ENCODE peak calls at places on chromosome 5, in six cellular contexts. E is frontal cortex; G is GM23248; Q is stimulated activated CD4-positive, alpha-beta T cell treated with anti-CD3 and anti-CD28 coated beads, Interleukin-12 subunit alpha, Interleukin-12 subunit beta, amount 100 ng/mL, for 4 hours; W is HTR-8/SVneo; A is right lobe of liver. Z is an unnamed sample.

GRCh38 chr5:168254013-168254693 is 37.3 kb upstream of the WWC1 start:
- DNase-seq in E (no peak), G (no peak), Q (no peak), W (no peak), A (no peak), Z (no peak)

GRCh38 chr5:169116961-169117461 is 183.9 kb downstream of the SLIT3 start:
- DNase-seq in E (no peak), G (peak), Q (no peak), W (peak), A (no peak), Z (no peak)

GRCh38 chr5:14397717-14398116 is 183.9 kb upstream of the OTULINL start:
- DNase-seq in E (no peak), G (peak), Q (no peak), W (no peak), A (no peak), Z (no peak)

GRCh38 chr5:68285857-68286611 is 70.5 kb downstream of the PIK3R1 start:
- DNase-seq in E (no peak), G (peak), Q (no peak), W (no peak), A (no peak), Z (no peak)

GRCh38 chr5:31966931-31967330 is 207.2 kb downstream of the GOLPH3 start:
- DNase-seq in E (no peak), G (no peak), Q (no peak), W (no peak), A (no peak), Z (no peak)

GRCh38 chr5:158948376-158948775 is 151.3 kb downstream of the EBF1 start:
- DNase-seq in E (no peak), G (no peak), Q (no peak), W (no peak), A (no peak), Z (no peak)

GRCh38 chr5:124274949-124275348 is 471.5 kb downstream of the ZNF608 start:
- DNase-seq in E (no peak), G (peak), Q (no peak), W (peak), A (no peak), Z (no peak)

GRCh38 chr5:56054651-56055050 is 59.9 kb upstream of the IL6ST start:
- DNase-seq in E (no peak), G (peak), Q (no peak), W (no peak), A (no peak), Z (no peak)

Z was measured in D721Med.